ENCODE peak calls at places on chromosomes 16 and 17, in nine cellular contexts. L, Y, M, I, K, U, B, X and T are unnamed samples.
A peak's percentile ranks its signal among the peaks of the same experiment; 100 is the strongest.

GRCh38 chr17:45675012-45675411 is 109.1 kb upstream of the CRHR1 start:
- DNase-seq in Y (no peak), M (no peak), L (no peak), I (no peak), U (no peak), K (no peak), B (no peak), X (no peak), T (no peak)

GRCh38 chr17:22703204-22703603 is 1010.9 kb downstream of the KCNJ18 start:
- DNase-seq in X (no peak), K (no peak), L (no peak), U (no peak), M (no peak), B (no peak), Y (no peak), I (no peak), T (no peak)

GRCh38 chr16:86664518-86665318 is 86.4 kb downstream of the FOXL1 start:
- DNase-seq in K (no peak), L (peak; percentile 82), M (no peak), I (peak; percentile 67), Y (no peak), B (no peak), U (peak; percentile 99), X (peak; percentile 44), T (no peak)

GRCh38 chr17:40417258-40417608 is 463 bp downstream of the TOP2A start:
- DNase-seq in Y (no peak), K (peak; percentile 8), I (no peak), L (no peak), M (no peak), X (no peak), U (peak; percentile 49), B (no peak), T (no peak)

GRCh38 chr16:85306071-85306792 is 194.0 kb upstream of the CIBAR2 start:
- DNase-seq in M (peak; percentile 54), Y (peak; percentile 91), X (peak; percentile 85), L (peak; percentile 89), U (peak; percentile 93), K (peak; percentile 82), B (peak; percentile 98), I (peak; percentile 74), T (peak; percentile 63)

GRCh38 chr17:72358465-72358864 is 237.6 kb downstream of the SOX9 start:
- DNase-seq in Y (no peak), B (no peak), M (no peak), K (no peak), L (no peak), I (no peak), X (no peak), U (peak; percentile 89), T (no peak)

GRCh38 chr17:67043283-67043682 is 1.1 kb upstream of the CACNG1 start:
- DNase-seq in M (no peak), K (no peak), B (no peak), U (no peak), X (no peak), Y (no peak), I (no peak), L (no peak), T (no peak)

GRCh38 chr16:6725634-6726331 is 606.9 kb upstream of the RBFOX1 start:
- DNase-seq in B (no peak), Y (no peak), M (no peak), I (no peak), X (no peak), K (no peak), L (no peak), U (no peak), T (no peak)

GRCh38 chr16:57663917-57664661 is 4.0 kb upstream of the ADGRG3 start:
- DNase-seq in X (no peak), K (no peak), L (no peak), Y (no peak), B (no peak), M (no peak), I (no peak), U (peak; percentile 40), T (no peak)

GRCh38 chr17:78697122-78697845 is 84.8 kb downstream of the CYTH1 start:
- DNase-seq in Y (no peak), I (no peak), X (no peak), B (no peak), K (no peak), M (no peak), L (no peak), U (peak; percentile 62), T (no peak)

GRCh38 chr17:18962494-18962815 is 10.5 kb downstream of the SLC5A10 start:
- DNase-seq in U (no peak), L (no peak), M (no peak), I (no peak), X (no peak), B (no peak), K (no peak), Y (no peak), T (no peak)

GRCh38 chr17:73357318-73357717 is 45.5 kb upstream of the CDC42EP4 start:
- DNase-seq in U (no peak), I (no peak), M (no peak), B (no peak), K (no peak), Y (peak; percentile 66), L (no peak), X (no peak), T (no peak)

GRCh38 chr16:75653926-75654325 is 6.4 kb downstream of the TERF2IP start:
- DNase-seq in U (no peak), Y (no peak), B (no peak), L (no peak), K (no peak), I (no peak), M (no peak), X (no peak), T (no peak)

GRCh38 chr17:35345926-35346771 is 27.3 kb downstream of the SLFN11 start:
- DNase-seq in B (peak; percentile 75), M (peak; percentile 70), L (peak; percentile 61), X (no peak), K (peak; percentile 17), U (peak; percentile 65), Y (peak; percentile 89), I (no peak), T (peak; percentile 23)

GRCh38 chr17:9677411-9677810 is 32.1 kb downstream of the USP43 start:
- DNase-seq in K (no peak), I (no peak), L (no peak), X (no peak), Y (no peak), M (no peak), U (no peak), B (no peak), T (no peak)

GRCh38 chr17:49130891-49131290 is 1.7 kb upstream of the B4GALNT2 start:
- DNase-seq in B (no peak), I (no peak), X (no peak), U (peak; percentile 36), M (no peak), K (no peak), L (no peak), Y (no peak), T (no peak)

GRCh38 chr16:49546059-49546458 is 172.5 kb downstream of the C16orf78 start:
- DNase-seq in Y (no peak), X (no peak), B (no peak), U (no peak), L (no peak), M (no peak), I (no peak), K (no peak), T (no peak)

GRCh38 chr17:33015716-33016346 is 24.2 kb downstream of the SPACA3 start:
- DNase-seq in K (no peak), X (no peak), B (no peak), I (no peak), L (no peak), M (no peak), U (no peak), Y (no peak), T (no peak)

GRCh38 chr16:73176577-73177013 is 128.7 kb upstream of the ZFHX3 start:
- DNase-seq in L (no peak), I (no peak), U (peak; percentile 89), B (no peak), Y (no peak), M (no peak), K (no peak), X (no peak), T (no peak)

GRCh38 chr16:81553080-81553813 is 108.6 kb downstream of the CMIP start:
- DNase-seq in K (no peak), B (no peak), I (no peak), X (no peak), L (no peak), Y (peak; percentile 20), U (no peak), M (no peak), T (no peak)

GRCh38 chr17:2571523-2572303 is 21.7 kb upstream of the PAFAH1B1 start:
- DNase-seq in U (no peak), M (no peak), Y (no peak), X (no peak), K (no peak), B (no peak), L (no peak), I (no peak), T (no peak)

GRCh38 chr16:546909-547770 is 13.1 kb upstream of the PRR35 start:
- DNase-seq in Y (peak; percentile 64), K (peak; percentile 63), L (peak; percentile 70), X (peak; percentile 30), B (peak; percentile 45), U (peak; percentile 33), I (no peak), M (peak; percentile 70), T (no peak)

GRCh38 chr17:40522961-40523310 is 21.5 kb upstream of the TNS4 start:
- DNase-seq in Y (no peak), X (no peak), U (no peak), B (no peak), K (no peak), L (no peak), M (no peak), I (no peak), T (no peak)

GRCh38 chr17:75845058-75845711 is 981 bp upstream of the UNC13D start:
- DNase-seq in X (peak; percentile 53), Y (peak; percentile 90), M (peak; percentile 77), K (peak; percentile 58), U (peak; percentile 83), B (peak; percentile 85), L (peak; percentile 88), I (peak; percentile 60), T (peak; percentile 51)

GRCh38 chr16:21590791-21591190 is 8.6 kb upstream of the METTL9 start:
- DNase-seq in U (peak; percentile 28), M (no peak), Y (no peak), I (no peak), X (no peak), L (no peak), B (no peak), K (no peak), T (no peak)

GRCh38 chr17:31595666-31596381 is 204.3 kb downstream of the RAB11FIP4 start:
- DNase-seq in B (no peak), K (no peak), X (no peak), U (no peak), M (no peak), I (no peak), Y (no peak), L (no peak), T (no peak)

GRCh38 chr16:56972898-56973689 is 11.3 kb downstream of the CETP start:
- DNase-seq in K (no peak), U (no peak), B (no peak), L (no peak), M (no peak), I (no peak), X (no peak), Y (no peak), T (no peak)

GRCh38 chr16:2350500-2350899 is 10.0 kb upstream of the ABCA3 start:
- DNase-seq in B (no peak), I (no peak), K (no peak), M (no peak), L (no peak), X (no peak), U (no peak), Y (no peak), T (no peak)

GRCh38 chr17:77022766-77023165 is 118.0 kb upstream of the SEC14L1 start:
- DNase-seq in L (no peak), K (no peak), I (no peak), Y (no peak), X (no peak), M (no peak), U (no peak), B (no peak), T (no peak)

GRCh38 chr16:68857479-68857878 is 14.1 kb downstream of the TANGO6 start:
- DNase-seq in K (no peak), B (no peak), X (no peak), U (no peak), I (no peak), L (no peak), Y (no peak), M (no peak), T (no peak)

GRCh38 chr17:73725794-73726193 is 81.5 kb upstream of the SDK2 start:
- DNase-seq in X (no peak), I (no peak), U (no peak), M (no peak), B (no peak), K (no peak), L (no peak), Y (no peak), T (no peak)